ENCODE peak calls at places on chromosomes 4 and X, in four cellular contexts. Y, G, Z and P are unnamed samples.

GRCh38 chr4:83552924-83553323 is 17.0 kb downstream of the GPAT3 start:
- DNase-seq in Y (no peak), G (peak; percentile 67), Z (peak; percentile 90), P (peak; percentile 65)

GRCh38 chrX:119871245-119871598 is 311 bp downstream of the RNF113A start:
- DNase-seq in Z (peak; percentile 15), G (peak; percentile 7), Y (peak; percentile 35), P (no peak)

GRCh38 chr4:163384434-163384833 is 40.7 kb downstream of the NPY5R start:
- DNase-seq in G (no peak), Y (no peak), Z (no peak), P (no peak)

GRCh38 chr4:107780665-107781064 is 44.1 kb upstream of the SGMS2 start:
- DNase-seq in G (no peak), Z (peak; percentile 7), Y (no peak), P (no peak)

GRCh38 chrX:123990602-123991001 is 29.1 kb downstream of the STAG2 start:
- DNase-seq in G (no peak), Y (no peak), Z (no peak), P (no peak)

GRCh38 chr4:168524006-168524405 is 27.2 kb downstream of the PALLD start:
- DNase-seq in Y (no peak), G (peak; percentile 88), Z (peak; percentile 87), P (no peak)

GRCh38 chrX:154600962-154601374 is 16.0 kb downstream of the CTAG1A start:
- DNase-seq in G (no peak), Y (no peak), Z (peak; percentile 84), P (peak; percentile 34)

GRCh38 chr4:30454504-30454903 is 265.7 kb upstream of the PCDH7 start:
- DNase-seq in Z (no peak), G (no peak), Y (no peak), P (no peak)

GRCh38 chr4:6472387-6473263 is at the start of gene PPP2R2C:
- DNase-seq in G (no peak), Y (no peak), Z (no peak), P (no peak)

GRCh38 chr4:26213317-26213716 is 107.5 kb upstream of the RBPJ start:
- DNase-seq in Y (no peak), G (no peak), Z (no peak), P (no peak)

GRCh38 chrX:138885886-138886285 is 174.4 kb upstream of the FGF13 start:
- DNase-seq in G (no peak), Z (peak; percentile 76), Y (no peak), P (peak; percentile 35)

GRCh38 chr4:30619679-30620078 is 100.5 kb upstream of the PCDH7 start:
- DNase-seq in Z (peak; percentile 32), Y (no peak), G (no peak), P (no peak)

GRCh38 chr4:103478210-103478609 is 241.6 kb downstream of the TACR3 start:
- DNase-seq in Y (no peak), G (no peak), Z (no peak), P (no peak)

GRCh38 chrX:9842541-9842940 is 56.3 kb downstream of the SHROOM2 start:
- DNase-seq in G (no peak), Z (no peak), Y (no peak), P (no peak)

GRCh38 chrX:11886745-11887144 is 128.7 kb downstream of the MSL3 start:
- DNase-seq in G (peak; percentile 0), Y (no peak), Z (peak; percentile 77), P (no peak)

GRCh38 chrX:1483843-1484637 is 31.3 kb upstream of the ASMTL start:
- DNase-seq in Y (no peak), G (no peak), Z (no peak), P (no peak)

GRCh38 chr4:153905231-153905630 is 116.3 kb upstream of the SFRP2 start:
- DNase-seq in G (no peak), Z (no peak), Y (no peak), P (no peak)

GRCh38 chr4:54719378-54719777 is 61.6 kb downstream of the KIT start:
- DNase-seq in Y (no peak), Z (peak; percentile 11), G (peak; percentile 43), P (no peak)

GRCh38 chr4:79046191-79046590 is 107.0 kb upstream of the PAQR3 start:
- DNase-seq in Z (no peak), Y (no peak), G (no peak), P (no peak)

GRCh38 chr4:146407669-146408084 is 114.1 kb downstream of the SLC10A7 start:
- DNase-seq in Z (peak; percentile 36), Y (no peak), G (peak; percentile 29), P (no peak)

GRCh38 chr4:39933689-39934590 is 43.8 kb downstream of the PDS5A start:
- DNase-seq in Y (no peak), G (peak; percentile 69), Z (peak; percentile 82), P (peak; percentile 20)

GRCh38 chrX:133685806-133686205 is 270.5 kb upstream of the GPC4 start:
- DNase-seq in G (no peak), Y (no peak), Z (no peak), P (no peak)

GRCh38 chrX:112368371-112368770 is 285.8 kb upstream of the TRPC5 start:
- DNase-seq in Y (no peak), Z (no peak), G (no peak), P (no peak)

GRCh38 chr4:38489924-38490639 is 173.9 kb upstream of the KLF3 start:
- DNase-seq in Y (peak; percentile 46), Z (peak; percentile 53), G (peak; percentile 46), P (no peak)

GRCh38 chr4:2103127-2103842 is 44.2 kb downstream of the NAT8L start:
- DNase-seq in Y (no peak), Z (no peak), G (no peak), P (no peak)

GRCh38 chr4:156475322-156475721 is 496.3 kb downstream of the PDGFC start:
- DNase-seq in G (peak; percentile 76), Z (peak; percentile 70), Y (no peak), P (peak; percentile 51)
- TF ChIP-seq CTCF in G (peak; percentile 70), Z (peak; percentile 36), Y (peak; percentile 64), P (peak; percentile 60)

GRCh38 chr4:147480502-147480890 is 401 bp upstream of the EDNRA start:
- DNase-seq in G (no peak), Y (no peak), Z (no peak), P (no peak)
- H3K4me3 ChIP-seq in G (peak overlapping the region; percentile 69), Y (peak overlapping the region; percentile 69), Z (peak overlapping the region; percentile 58), P (peak overlapping the region; percentile 55)

GRCh38 chrX:52585892-52586291 is 68.8 kb downstream of the SSX7 start:
- DNase-seq in Z (no peak), Y (no peak), G (no peak), P (no peak)
- TF ChIP-seq CTCF in Z (no peak), Y (no peak), G (no peak), P (no peak)

GRCh38 chr4:181536196-181536746 is 706.9 kb upstream of the TENM3 start:
- DNase-seq in Z (no peak), G (peak; percentile 13), Y (no peak), P (no peak)

GRCh38 chr4:181541396-181541795 is 701.8 kb upstream of the TENM3 start:
- DNase-seq in Y (no peak), Z (peak; percentile 77), G (peak; percentile 61), P (no peak)

GRCh38 chr4:181538435-181538834 is 704.8 kb upstream of the TENM3 start:
- DNase-seq in G (no peak), Z (no peak), Y (no peak), P (no peak)

GRCh38 chr4:181536753-181537434 is 706.3 kb upstream of the TENM3 start:
- DNase-seq in Z (no peak), G (no peak), Y (no peak), P (no peak)
- H3K4me3 ChIP-seq in Z (no peak overlapping the region), G (no peak overlapping the region), Y (no peak overlapping the region), P (no peak overlapping the region)

DNA sequence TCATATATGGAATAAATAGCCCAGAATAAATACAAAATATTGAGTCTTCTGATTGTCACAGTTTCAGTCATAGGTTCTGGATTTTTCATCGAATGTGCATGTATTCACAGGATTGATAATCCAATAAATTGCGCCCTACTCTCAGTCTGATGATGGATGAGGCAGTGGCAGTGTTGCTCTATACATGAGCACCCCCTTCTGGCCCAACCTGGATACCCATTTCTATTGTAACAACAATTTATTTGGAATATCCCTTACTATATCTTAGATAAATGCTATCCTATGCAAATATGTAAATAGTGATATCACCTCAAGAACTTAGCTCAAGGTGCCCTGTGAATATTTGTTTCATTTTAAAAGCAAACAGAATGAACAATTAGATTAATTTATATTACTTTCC is 733.7 kb upstream of the PABPC4L start:
- DNase-seq in Y (no peak), Z (no peak), G (no peak), P (no peak)
- TF ChIP-seq CTCF in Y (peak; percentile 28), Z (peak; percentile 19), G (peak; percentile 11), P (peak; percentile 69)

GRCh38 chr4:143701365-143701764 is 890 bp upstream of the FREM3 start:
- DNase-seq in Y (no peak), Z (no peak), G (no peak), P (no peak)

GRCh38 chr4:143700060-143700419 is 435 bp downstream of the FREM3 start:
- DNase-seq in Y (peak; percentile 30), G (no peak), Z (peak; percentile 16), P (no peak)

GRCh38 chr4:143699331-143700059 is 980 bp downstream of the FREM3 start:
- DNase-seq in Z (no peak), G (no peak), Y (no peak), P (no peak)

DNA sequence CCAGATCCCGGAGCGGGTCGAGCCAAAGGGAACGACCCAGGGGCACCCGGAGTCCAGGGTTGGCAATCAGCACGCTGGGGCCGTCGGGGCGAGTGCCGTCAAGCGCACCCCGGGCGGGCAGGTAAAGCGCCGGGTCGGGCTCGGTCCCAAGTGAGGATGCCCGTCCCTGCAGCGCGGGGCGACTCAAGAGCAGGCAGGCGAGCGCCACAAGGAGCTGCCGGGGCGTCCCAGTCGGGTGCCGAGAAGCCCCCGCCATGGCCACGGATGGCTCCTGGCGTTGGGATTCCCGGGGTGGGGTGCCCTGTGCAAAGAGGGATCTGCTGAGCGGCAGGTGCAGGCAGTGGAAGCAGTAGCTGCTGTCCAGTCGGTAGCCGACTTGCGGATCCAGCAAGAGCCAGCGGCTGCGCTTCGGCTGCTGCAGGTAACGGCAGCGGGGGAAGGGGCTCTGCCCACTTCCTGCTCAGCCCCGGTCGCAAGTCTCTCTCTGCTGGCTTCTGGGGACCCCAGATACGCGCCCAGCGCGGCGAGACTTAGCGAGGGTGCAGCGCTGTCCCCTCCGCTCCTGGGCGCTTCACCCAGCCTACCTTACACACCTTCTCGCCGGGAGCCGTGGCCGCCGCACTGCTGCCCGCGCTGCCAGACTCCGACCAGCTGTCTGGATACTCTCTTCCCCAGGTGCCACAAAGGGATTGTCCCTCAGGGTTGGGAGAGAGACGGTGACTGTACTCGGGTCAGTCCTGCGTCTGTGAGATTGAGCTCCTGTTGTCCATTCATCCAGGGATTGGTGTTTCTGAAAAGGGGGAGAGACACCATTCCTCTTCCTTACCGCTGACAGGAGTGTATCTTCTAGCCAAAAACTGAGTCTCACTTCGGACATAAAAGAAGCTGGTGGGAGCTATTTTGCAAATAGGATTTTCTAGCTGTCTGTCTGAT is at the start of gene FREM3:
- DNase-seq in Y (no peak), G (no peak), Z (no peak), P (no peak)
- H3K4me3 ChIP-seq in Y (peak within 1 kb of the TSS; percentile 52), G (no peak within 1 kb of the TSS), Z (no peak within 1 kb of the TSS), P (peak within 1 kb of the TSS; percentile 49)